ENCODE peak calls at places on chromosome 21, in six cellular contexts. One of them, this sample, is unnamed.
A peak's percentile ranks its signal among the peaks of the same experiment; 100 is the strongest.

GRCh38 chr21:15616864-15617574 is 112.8 kb upstream of the USP25 start:
- DNase-seq in endothelial cell: no peak
- DNase-seq in anterior cingulate cortex: no peak
- DNase-seq in Kasumi-1: no peak
- DNase-seq in activated naive CD4-positive, alpha-beta T cell: no peak
- DNase-seq in stimulated activated CD4-positive, alpha-beta T cell treated with anti-CD3 and anti-CD28 coated beads, Interleukin-1b, Interleukin-23, amount 100 ng/mL, for 24 hours: no peak
- DNase-seq in this sample: no peak

GRCh38 chr21:20451051-20451450 is 547.2 kb upstream of the NCAM2 start:
- DNase-seq in activated naive CD4-positive, alpha-beta T cell: no peak
- DNase-seq in stimulated activated CD4-positive, alpha-beta T cell treated with anti-CD3 and anti-CD28 coated beads, Interleukin-1b, Interleukin-23, amount 100 ng/mL, for 24 hours: no peak
- DNase-seq in endothelial cell: no peak
- DNase-seq in anterior cingulate cortex: no peak
- DNase-seq in Kasumi-1: no peak
- DNase-seq in this sample: no peak

GRCh38 chr21:44637018-44637850 is at the start of gene KRTAP10-10:
- DNase-seq in activated naive CD4-positive, alpha-beta T cell: no peak
- DNase-seq in endothelial cell: no peak
- DNase-seq in anterior cingulate cortex: no peak
- DNase-seq in Kasumi-1: no peak
- DNase-seq in stimulated activated CD4-positive, alpha-beta T cell treated with anti-CD3 and anti-CD28 coated beads, Interleukin-1b, Interleukin-23, amount 100 ng/mL, for 24 hours: no peak
- DNase-seq in this sample: no peak

GRCh38 chr21:41552254-41552653 is 44.3 kb upstream of the TMPRSS2 start:
- DNase-seq in stimulated activated CD4-positive, alpha-beta T cell treated with anti-CD3 and anti-CD28 coated beads, Interleukin-1b, Interleukin-23, amount 100 ng/mL, for 24 hours: no peak
- DNase-seq in endothelial cell: no peak
- DNase-seq in Kasumi-1: no peak
- DNase-seq in anterior cingulate cortex: no peak
- DNase-seq in activated naive CD4-positive, alpha-beta T cell: no peak
- DNase-seq in this sample: no peak

GRCh38 chr21:43957128-43957571 is 55.0 kb upstream of the TRAPPC10 start:
- DNase-seq in stimulated activated CD4-positive, alpha-beta T cell treated with anti-CD3 and anti-CD28 coated beads, Interleukin-1b, Interleukin-23, amount 100 ng/mL, for 24 hours: no peak
- DNase-seq in activated naive CD4-positive, alpha-beta T cell: no peak
- DNase-seq in anterior cingulate cortex: no peak
- DNase-seq in endothelial cell: no peak
- DNase-seq in Kasumi-1: no peak
- DNase-seq in this sample: no peak

GRCh38 chr21:35044770-35045538 is 4.1 kb downstream of the RUNX1 start:
- DNase-seq in anterior cingulate cortex: no peak
- DNase-seq in Kasumi-1: no peak
- DNase-seq in stimulated activated CD4-positive, alpha-beta T cell treated with anti-CD3 and anti-CD28 coated beads, Interleukin-1b, Interleukin-23, amount 100 ng/mL, for 24 hours: no peak
- DNase-seq in endothelial cell: no peak
- DNase-seq in activated naive CD4-positive, alpha-beta T cell: no peak
- DNase-seq in this sample: no peak

GRCh38 chr21:42556476-42556875 is 42.8 kb downstream of the SLC37A1 start:
- DNase-seq in endothelial cell: no peak
- DNase-seq in Kasumi-1: no peak
- DNase-seq in activated naive CD4-positive, alpha-beta T cell: no peak
- DNase-seq in anterior cingulate cortex: no peak
- DNase-seq in stimulated activated CD4-positive, alpha-beta T cell treated with anti-CD3 and anti-CD28 coated beads, Interleukin-1b, Interleukin-23, amount 100 ng/mL, for 24 hours: no peak
- DNase-seq in this sample: no peak

GRCh38 chr21:28833181-28833580 is 159.5 kb downstream of the LTN1 start:
- DNase-seq in activated naive CD4-positive, alpha-beta T cell: no peak
- DNase-seq in endothelial cell: no peak
- DNase-seq in anterior cingulate cortex: no peak
- DNase-seq in stimulated activated CD4-positive, alpha-beta T cell treated with anti-CD3 and anti-CD28 coated beads, Interleukin-1b, Interleukin-23, amount 100 ng/mL, for 24 hours: no peak
- DNase-seq in Kasumi-1: no peak
- DNase-seq in this sample: no peak

GRCh38 chr21:31731112-31731801 is 661 bp downstream of the SCAF4 start:
- DNase-seq in Kasumi-1: peak; percentile 13
- DNase-seq in endothelial cell: peak; percentile 63
- DNase-seq in activated naive CD4-positive, alpha-beta T cell: peak; percentile 52
- DNase-seq in stimulated activated CD4-positive, alpha-beta T cell treated with anti-CD3 and anti-CD28 coated beads, Interleukin-1b, Interleukin-23, amount 100 ng/mL, for 24 hours: no peak
- DNase-seq in anterior cingulate cortex: no peak
- DNase-seq in this sample: peak; percentile 74

GRCh38 chr21:35291034-35291433 is 241.9 kb upstream of the RUNX1 start:
- DNase-seq in Kasumi-1: no peak
- DNase-seq in stimulated activated CD4-positive, alpha-beta T cell treated with anti-CD3 and anti-CD28 coated beads, Interleukin-1b, Interleukin-23, amount 100 ng/mL, for 24 hours: no peak
- DNase-seq in endothelial cell: no peak
- DNase-seq in activated naive CD4-positive, alpha-beta T cell: no peak
- DNase-seq in anterior cingulate cortex: no peak
- DNase-seq in this sample: no peak

GRCh38 chr21:42941696-42942085 is 16.3 kb upstream of the ERVH48-1 start:
- DNase-seq in activated naive CD4-positive, alpha-beta T cell: no peak
- DNase-seq in stimulated activated CD4-positive, alpha-beta T cell treated with anti-CD3 and anti-CD28 coated beads, Interleukin-1b, Interleukin-23, amount 100 ng/mL, for 24 hours: no peak
- DNase-seq in endothelial cell: no peak
- DNase-seq in anterior cingulate cortex: no peak
- DNase-seq in Kasumi-1: no peak
- DNase-seq in this sample: no peak

GRCh38 chr21:45981154-45981606 is 390 bp upstream of the COL6A1 start:
- DNase-seq in Kasumi-1: peak; percentile 66
- DNase-seq in activated naive CD4-positive, alpha-beta T cell: peak; percentile 56
- DNase-seq in anterior cingulate cortex: peak; percentile 45
- DNase-seq in stimulated activated CD4-positive, alpha-beta T cell treated with anti-CD3 and anti-CD28 coated beads, Interleukin-1b, Interleukin-23, amount 100 ng/mL, for 24 hours: peak; percentile 17
- DNase-seq in endothelial cell: peak; percentile 74
- DNase-seq in this sample: peak; percentile 91

GRCh38 chr21:41390043-41390639 is 28.3 kb downstream of the MX2 start:
- DNase-seq in activated naive CD4-positive, alpha-beta T cell: no peak
- DNase-seq in stimulated activated CD4-positive, alpha-beta T cell treated with anti-CD3 and anti-CD28 coated beads, Interleukin-1b, Interleukin-23, amount 100 ng/mL, for 24 hours: no peak
- DNase-seq in endothelial cell: no peak
- DNase-seq in anterior cingulate cortex: no peak
- DNase-seq in Kasumi-1: no peak
- DNase-seq in this sample: no peak

GRCh38 chr21:42524341-42525227 is 10.9 kb downstream of the SLC37A1 start:
- DNase-seq in Kasumi-1: no peak
- DNase-seq in stimulated activated CD4-positive, alpha-beta T cell treated with anti-CD3 and anti-CD28 coated beads, Interleukin-1b, Interleukin-23, amount 100 ng/mL, for 24 hours: no peak
- DNase-seq in activated naive CD4-positive, alpha-beta T cell: no peak
- DNase-seq in endothelial cell: no peak
- DNase-seq in anterior cingulate cortex: no peak
- DNase-seq in this sample: no peak

GRCh38 chr21:43355925-43356289 is 71.0 kb downstream of the SIK1 start:
- DNase-seq in activated naive CD4-positive, alpha-beta T cell: no peak
- DNase-seq in endothelial cell: no peak
- DNase-seq in stimulated activated CD4-positive, alpha-beta T cell treated with anti-CD3 and anti-CD28 coated beads, Interleukin-1b, Interleukin-23, amount 100 ng/mL, for 24 hours: no peak
- DNase-seq in Kasumi-1: no peak
- DNase-seq in anterior cingulate cortex: no peak
- DNase-seq in this sample: no peak

This sample was measured in K562.